ENCODE peak calls at places on chromosomes 2 and 18, in five cellular contexts. K is endothelial cell, E is GM03348, Q is midbrain, Z is anterior cingulate cortex. S is an unnamed sample.

GRCh38 chr18:63177822-63178525 is 141.6 kb downstream of the BCL2 start:
- DNase-seq in K (no peak), E (peak; percentile 38), Q (no peak), Z (no peak), S (peak; percentile 54)

GRCh38 chr18:75247601-75248421 is 37.2 kb downstream of the TSHZ1 start:
- DNase-seq in K (no peak), E (peak; percentile 57), Q (peak; percentile 59), Z (no peak), S (no peak)

GRCh38 chr2:113966832-113967231 is 76.9 kb downstream of the ACTR3 start:
- DNase-seq in K (no peak), E (no peak), Q (no peak), Z (no peak), S (no peak)

GRCh38 chr2:70085711-70086277 is 1.5 kb upstream of the PCBP1 start:
- DNase-seq in K (no peak), E (no peak), Q (peak; percentile 62), Z (no peak), S (no peak)

GRCh38 chr2:46379213-46380037 is 82.2 kb downstream of the EPAS1 start:
- DNase-seq in K (no peak), E (no peak), Q (no peak), Z (no peak), S (peak; percentile 73)

GRCh38 chr2:26184555-26185303 is 11.8 kb downstream of the GAREM2 start:
- DNase-seq in K (peak; percentile 91), E (peak; percentile 96), Q (peak; percentile 21), Z (no peak), S (no peak)

GRCh38 chr2:203476881-203477280 is 58.2 kb downstream of the RAPH1 start:
- DNase-seq in K (no peak), E (no peak), Q (no peak), Z (no peak), S (no peak)

GRCh38 chr2:159349674-159350299 is 63.3 kb upstream of the WDSUB1 start:
- DNase-seq in K (no peak), E (no peak), Q (no peak), Z (no peak), S (no peak)

GRCh38 chr2:138818479-138818878 is 38.3 kb upstream of the NXPH2 start:
- DNase-seq in K (no peak), E (no peak), Q (no peak), Z (no peak), S (peak; percentile 10)

GRCh38 chr2:59888015-59888414 is 665.4 kb downstream of the BCL11A start:
- DNase-seq in K (peak; percentile 8), E (no peak), Q (no peak), Z (no peak), S (no peak)

GRCh38 chr2:179377296-179377695 is 112.7 kb upstream of the SESTD1 start:
- DNase-seq in K (no peak), E (peak; percentile 6), Q (no peak), Z (no peak), S (no peak)

GRCh38 chr2:26503238-26503880 is 25.4 kb upstream of the OTOF start:
- DNase-seq in K (peak; percentile 79), E (peak; percentile 85), Q (peak; percentile 57), Z (peak; percentile 51), S (peak; percentile 86)

GRCh38 chr2:228681426-228681825 is 499.9 kb upstream of the SPHKAP start:
- DNase-seq in K (no peak), E (peak; percentile 63), Q (no peak), Z (no peak), S (peak; percentile 71)

GRCh38 chr2:231957913-231958763 is 3.4 kb upstream of the DIS3L2 start:
- DNase-seq in K (no peak), E (no peak), Q (no peak), Z (no peak), S (no peak)

GRCh38 chr2:6977095-6977777 is 60.0 kb downstream of the RNF144A start:
- DNase-seq in K (no peak), E (no peak), Q (peak; percentile 68), Z (peak; percentile 69), S (no peak)

GRCh38 chr2:6828299-6828584 is 37.5 kb downstream of the CMPK2 start:
- DNase-seq in K (no peak), E (peak; percentile 51), Q (peak; percentile 25), Z (no peak), S (peak; percentile 75)

GRCh38 chr2:46439582-46439981 is 39.8 kb upstream of the TMEM247 start:
- DNase-seq in K (no peak), E (no peak), Q (no peak), Z (no peak), S (no peak)

GRCh38 chr2:122736279-122736678 is 980.8 kb downstream of the TSN start:
- DNase-seq in K (no peak), E (no peak), Q (no peak), Z (no peak), S (no peak)

GRCh38 chr18:44856157-44856556 is 175.5 kb downstream of the SETBP1 start:
- DNase-seq in K (no peak), E (no peak), Q (no peak), Z (no peak), S (peak; percentile 83)

GRCh38 chr2:14272396-14273077 is 360.0 kb upstream of the LRATD1 start:
- DNase-seq in K (no peak), E (no peak), Q (no peak), Z (no peak), S (no peak)

GRCh38 chr2:147456729-147457128 is 388.1 kb upstream of the ACVR2A start:
- DNase-seq in K (no peak), E (peak; percentile 9), Q (no peak), Z (no peak), S (peak; percentile 83)

GRCh38 chr2:23673830-23674679 is 252.9 kb downstream of the ATAD2B start:
- DNase-seq in K (peak; percentile 36), E (no peak), Q (no peak), Z (no peak), S (no peak)

GRCh38 chr18:7898181-7898580 is 331.1 kb downstream of the PTPRM start:
- DNase-seq in K (no peak), E (no peak), Q (no peak), Z (no peak), S (no peak)

GRCh38 chr18:43720036-43720435 is 442.7 kb upstream of the SYT4 start:
- DNase-seq in K (no peak), E (no peak), Q (no peak), Z (no peak), S (no peak)

GRCh38 chr2:169818241-169818640 is 6.5 kb downstream of the METTL5 start:
- DNase-seq in K (no peak), E (no peak), Q (no peak), Z (no peak), S (no peak)

GRCh38 chr2:126644630-126645191 is 11.2 kb upstream of the GYPC start:
- DNase-seq in K (no peak), E (no peak), Q (no peak), Z (no peak), S (no peak)

GRCh38 chr2:216989335-216990129 is 129.7 kb upstream of the TNP1 start:
- DNase-seq in K (no peak), E (no peak), Q (peak; percentile 12), Z (no peak), S (peak; percentile 4)

GRCh38 chr2:236688157-236688556 is 118.5 kb downstream of the ACKR3 start:
- DNase-seq in K (no peak), E (no peak), Q (no peak), Z (no peak), S (no peak)

GRCh38 chr18:35029103-35029502 is 12.1 kb upstream of the MAPRE2 start:
- DNase-seq in K (no peak), E (peak; percentile 67), Q (no peak), Z (no peak), S (no peak)

GRCh38 chr2:75456111-75456510 is 104.6 kb downstream of the EVA1A start:
- DNase-seq in K (no peak), E (no peak), Q (no peak), Z (no peak), S (no peak)